ENCODE peak calls at places on chromosomes 1 and 21, in six cellular contexts. F is heart right ventricle, C is epithelial cell of proximal tubule, I is GM20000, S is epithelial cell of esophagus, P is thyroid gland. X is an unnamed sample.

GRCh38 chr1:25219661-25220251 is 12.5 kb downstream of the SYF2 start:
- DNase-seq in P (no peak), C (no peak), S (no peak), I (no peak), F (no peak), X (no peak)

GRCh38 chr1:81170721-81171120 is 630.0 kb upstream of the ADGRL2 start:
- DNase-seq in C (no peak), S (no peak), P (no peak), I (no peak), F (no peak), X (no peak)

GRCh38 chr1:29281531-29281930 is 45.2 kb downstream of the PTPRU start:
- DNase-seq in C (no peak), S (no peak), F (no peak), I (no peak), P (no peak), X (no peak)

GRCh38 chr1:226821719-226822085 is 48.7 kb upstream of the PSEN2 start:
- DNase-seq in F (no peak), P (no peak), I (no peak), C (no peak), S (no peak), X (no peak)

GRCh38 chr1:246213502-246213901 is 293.6 kb downstream of the SMYD3 start:
- DNase-seq in C (no peak), S (no peak), P (no peak), I (no peak), F (no peak), X (no peak)

GRCh38 chr1:154158307-154159125 is 3.6 kb upstream of the NUP210L start:
- DNase-seq in C (no peak), S (no peak), I (peak), F (no peak), P (no peak), X (no peak)

GRCh38 chr21:17512245-17513213 is at the start of gene CXADR:
- DNase-seq in I (peak), C (no peak), P (peak), F (peak), S (peak), X (peak)

GRCh38 chr1:17567582-17567981 is 28.1 kb downstream of the ARHGEF10L start:
- DNase-seq in C (no peak), F (no peak), S (no peak), P (no peak), I (no peak), X (no peak)

GRCh38 chr1:59007820-59008598 is 224.2 kb upstream of the JUN start:
- DNase-seq in P (no peak), I (peak), S (no peak), F (no peak), C (no peak), X (no peak)

GRCh38 chr1:117067528-117068370 is 7.6 kb downstream of the TTF2 start:
- DNase-seq in F (peak), S (peak), P (peak), C (no peak), I (peak), X (no peak)

GRCh38 chr1:201503397-201504176 is 3.3 kb downstream of the CSRP1 start:
- DNase-seq in I (no peak), S (peak), P (peak), C (no peak), F (peak), X (no peak)

GRCh38 chr1:186511761-186512637 is 51.1 kb upstream of the PDC start:
- DNase-seq in C (no peak), P (peak), I (no peak), S (peak), F (no peak), X (no peak)

GRCh38 chr1:157995575-157996169 is 2.2 kb downstream of the KIRREL1 start:
- DNase-seq in S (no peak), C (no peak), I (no peak), P (no peak), F (no peak), X (no peak)

GRCh38 chr21:44477131-44477530 is 21.8 kb downstream of the LRRC3 start:
- DNase-seq in C (no peak), I (no peak), S (no peak), P (no peak), F (no peak), X (no peak)

GRCh38 chr21:31339736-31340135 is 4.3 kb downstream of the TIAM1 start:
- DNase-seq in P (no peak), S (no peak), I (no peak), C (no peak), F (no peak), X (no peak)

GRCh38 chr1:214864896-214865688 is 217.4 kb upstream of the KCNK2 start:
- DNase-seq in C (peak), S (peak), P (no peak), F (no peak), I (no peak), X (no peak)

DNA sequence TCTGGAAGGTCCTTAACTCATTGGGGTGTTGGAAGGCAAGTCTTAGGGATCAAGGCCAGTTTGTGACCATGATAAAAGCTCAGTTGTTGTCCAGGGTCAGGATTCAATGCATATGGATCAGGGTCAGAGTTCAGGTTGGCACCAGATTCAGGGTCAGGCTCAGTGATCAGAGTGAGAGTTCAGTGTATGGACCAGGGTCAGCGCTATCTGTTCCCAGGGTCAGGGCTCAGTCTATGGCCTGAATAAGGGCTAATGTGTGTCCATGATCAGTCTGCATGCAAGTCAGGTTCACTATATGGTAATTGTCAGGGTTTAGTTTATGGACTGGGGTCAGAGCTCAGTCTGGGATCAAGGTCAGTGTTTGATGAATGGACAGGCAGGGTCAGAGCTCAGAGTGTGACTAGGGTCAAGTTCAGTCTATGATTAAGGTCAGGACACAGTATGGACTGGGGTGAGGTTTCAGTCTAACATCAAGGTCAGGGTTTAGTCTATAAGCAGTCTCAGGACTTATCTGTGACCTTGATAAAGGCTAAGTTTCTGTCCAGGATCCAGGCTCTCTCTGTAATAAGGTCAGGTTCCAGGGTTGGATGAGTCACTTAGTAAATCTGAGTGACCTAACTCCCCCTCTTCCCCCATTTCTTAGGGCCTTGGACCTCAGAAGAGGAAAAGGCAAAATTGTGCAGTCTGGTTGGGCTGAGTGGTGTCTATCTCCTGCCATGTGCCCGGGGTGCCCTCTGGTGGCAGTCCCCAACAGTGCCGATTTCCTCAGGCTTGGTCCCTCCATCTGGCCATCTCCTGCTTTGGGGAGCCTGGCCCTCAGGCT is 23.8 kb downstream of the KNCN start:
- DNase-seq in P (peak), F (peak), C (no peak), S (peak), I (peak), X (peak)
- TF ChIP-seq CTCF in P (peak), F (peak), C (peak), S (peak), I (peak), X (peak)

DNA sequence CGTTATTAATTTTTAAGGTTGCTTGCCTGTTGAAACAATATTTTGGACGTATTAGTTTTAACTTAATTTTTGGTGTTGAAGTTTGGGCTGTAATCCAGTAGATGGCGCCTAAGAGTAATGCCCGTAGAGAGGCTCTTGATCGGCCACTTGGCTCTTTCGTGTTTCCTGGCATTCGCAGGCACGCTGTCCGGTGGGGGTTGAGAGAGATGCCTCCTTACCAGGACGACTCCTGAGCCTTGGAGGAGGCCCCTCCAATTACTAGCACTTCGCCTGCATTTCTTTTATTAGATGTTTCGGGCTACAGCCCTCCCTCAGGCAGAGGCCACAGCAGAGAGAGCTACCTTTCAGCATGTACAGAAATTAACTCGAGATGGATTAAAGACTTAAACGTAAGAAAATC is 12.0 kb downstream of the OR2M4 start:
- DNase-seq in S (peak), I (peak), C (peak), F (peak), P (peak), X (no peak)
- TF ChIP-seq CTCF in S (peak), I (peak), C (peak), F (peak), P (no peak), X (peak)

DNA sequence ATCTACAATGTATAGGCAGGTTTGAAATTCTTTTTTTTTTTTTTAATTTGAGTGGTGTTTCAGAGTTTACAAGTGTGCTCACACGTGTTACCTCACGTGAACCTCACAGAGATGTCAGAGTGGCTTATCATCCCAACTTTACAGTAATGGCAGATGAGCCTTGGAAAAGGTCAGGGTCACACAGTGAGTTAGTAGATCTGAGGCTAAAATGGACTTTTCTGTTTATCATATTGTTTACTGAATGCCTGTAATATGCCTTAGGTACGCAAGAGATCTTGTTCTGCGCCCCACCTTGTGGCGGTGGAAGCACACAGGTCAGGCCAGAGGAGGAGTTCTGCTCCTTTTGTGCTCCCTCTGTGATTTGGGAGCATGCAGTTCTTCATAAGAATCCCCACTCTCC is 80.0 kb downstream of the DYRK1A start:
- DNase-seq in C (no peak), P (no peak), S (no peak), F (no peak), I (no peak), X (no peak)
- TF ChIP-seq CTCF in C (peak), P (no peak), S (no peak), F (no peak), I (no peak), X (no peak)

GRCh38 chr1:197521118-197521739 is 253.2 kb downstream of the CRB1 start:
- DNase-seq in P (no peak), I (peak), S (peak), C (no peak), F (no peak), X (no peak)

DNA sequence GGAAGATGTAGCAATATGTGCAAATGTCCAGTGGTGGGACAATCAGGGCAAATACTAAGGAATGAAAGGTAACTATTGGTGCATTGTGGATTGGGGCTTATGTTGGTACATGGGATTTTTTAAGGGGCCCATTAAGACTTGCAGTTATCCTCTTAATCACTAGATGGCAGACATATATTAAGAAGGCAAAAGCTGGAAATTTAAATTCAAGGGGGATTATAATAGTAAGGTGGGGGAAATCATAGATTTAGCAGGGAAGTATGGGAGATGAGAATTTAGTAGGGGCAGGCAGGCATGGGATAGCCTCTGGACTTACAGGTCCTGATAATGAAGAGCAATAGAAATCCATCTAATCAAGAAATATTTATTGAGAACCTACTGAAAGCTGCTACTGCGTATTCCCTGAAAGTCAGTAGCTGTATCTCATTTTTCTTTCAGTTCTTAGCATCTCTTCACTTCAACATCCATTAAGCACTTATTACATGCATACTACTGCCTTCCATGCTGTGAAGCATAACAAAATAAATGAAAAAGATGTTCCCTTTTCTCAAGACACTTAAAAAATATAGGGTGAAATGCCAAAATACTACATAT is 251.8 kb downstream of the CRB1 start:
- DNase-seq in C (no peak), P (no peak), F (no peak), S (peak), I (peak), X (no peak)
- TF ChIP-seq CTCF in C (peak), P (no peak), F (peak), S (peak), I (no peak), X (peak)

GRCh38 chr1:155308493-155309422 is at the start of gene FDPS:
- DNase-seq in C (peak), S (peak), P (peak), F (peak), I (peak), X (peak)
- TF ChIP-seq CTCF in C (no peak), S (no peak), P (peak), F (peak), I (no peak), X (no peak)

GRCh38 chr21:45640888-45641479 is 2.5 kb upstream of the PCBP3 start:
- DNase-seq in S (peak), F (peak), P (no peak), I (no peak), C (no peak), X (no peak)
- TF ChIP-seq CTCF in S (no peak), F (peak), P (no peak), I (no peak), C (no peak), X (no peak)

DNA sequence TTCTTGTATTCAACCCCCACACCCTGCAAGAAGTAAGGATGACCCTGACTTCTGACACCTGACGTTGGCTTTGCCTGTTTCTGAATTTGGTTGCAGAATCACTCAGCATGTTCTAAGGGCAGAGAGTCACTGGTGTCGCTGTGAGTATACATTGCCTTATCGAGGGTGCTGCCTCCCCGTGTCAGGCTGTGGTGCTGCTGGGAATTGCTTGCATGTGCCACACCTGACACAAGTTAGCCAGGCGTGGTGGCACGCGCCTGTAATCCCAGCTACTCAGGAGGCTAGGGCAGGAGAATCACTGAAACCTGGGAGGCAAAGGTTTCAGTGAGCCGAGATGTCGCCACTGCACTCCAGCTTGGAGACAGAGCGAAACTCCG is 45.9 kb downstream of the WDR4 start:
- DNase-seq in F (peak), C (no peak), I (peak), P (no peak), S (peak), X (no peak)
- TF ChIP-seq CTCF in F (no peak), C (peak), I (peak), P (no peak), S (peak), X (no peak)

GRCh38 chr1:30516505-30516858 is 206.9 kb downstream of the MATN1 start:
- DNase-seq in C (no peak), P (no peak), I (no peak), F (no peak), S (no peak), X (no peak)

GRCh38 chr1:30515746-30516504 is 207.5 kb downstream of the MATN1 start:
- DNase-seq in C (no peak), F (no peak), I (no peak), S (no peak), P (no peak), X (no peak)

GRCh38 chr1:30518696-30519095 is 204.7 kb downstream of the MATN1 start:
- DNase-seq in S (no peak), C (no peak), P (no peak), I (no peak), F (no peak), X (no peak)

GRCh38 chr1:30519201-30519763 is 204.1 kb downstream of the MATN1 start:
- DNase-seq in S (no peak), F (no peak), P (no peak), I (no peak), C (no peak), X (no peak)

DNA sequence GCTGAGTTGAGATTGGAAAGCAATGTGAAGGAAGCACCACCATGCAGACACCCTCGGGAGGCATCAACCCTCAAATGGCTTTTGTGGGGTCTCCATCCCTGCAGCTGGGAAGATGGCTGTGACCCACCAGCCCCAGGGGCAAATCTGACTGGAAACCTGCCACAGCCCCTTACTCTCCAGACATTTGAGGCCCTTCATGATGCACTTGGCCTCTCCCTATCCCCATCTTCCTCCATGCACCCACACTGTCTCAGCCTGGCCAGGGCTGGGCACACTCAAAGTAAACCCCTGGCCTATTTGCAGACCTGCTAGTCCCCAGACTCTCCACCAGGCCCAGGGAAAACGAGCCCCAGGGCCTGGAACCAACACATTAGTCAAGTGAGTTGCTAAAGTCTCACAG is 205.2 kb downstream of the MATN1 start:
- DNase-seq in S (no peak), C (no peak), F (no peak), I (no peak), P (no peak), X (no peak)
- TF ChIP-seq CTCF in S (no peak), C (no peak), F (no peak), I (no peak), P (no peak), X (no peak)

DNA sequence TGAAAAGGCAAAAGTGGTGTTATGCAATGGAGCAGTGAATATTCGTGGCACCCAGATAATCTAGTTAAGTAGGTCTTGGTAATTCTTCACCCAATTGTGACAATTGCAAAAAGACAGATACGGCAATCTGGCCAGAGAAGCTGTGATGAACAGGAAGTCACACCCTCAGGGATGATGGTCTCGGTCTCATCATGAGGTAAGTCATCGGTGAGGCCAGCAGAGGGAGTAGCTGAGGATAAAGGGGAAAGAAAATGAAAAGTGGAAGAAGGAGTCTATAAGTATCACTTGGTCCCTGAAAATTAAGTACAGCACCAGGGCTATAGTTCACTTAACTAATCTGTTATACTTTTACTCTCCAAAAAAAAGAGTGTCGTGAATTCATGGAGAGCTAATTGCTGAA is 258.8 kb upstream of the NCAM2 start:
- DNase-seq in S (no peak), F (no peak), C (no peak), I (no peak), P (no peak), X (no peak)
- TF ChIP-seq CTCF in S (no peak), F (no peak), C (no peak), I (no peak), P (no peak), X (no peak)

GRCh38 chr1:206741142-206741701 is 29.4 kb upstream of the IL19 start:
- DNase-seq in P (no peak), F (no peak), S (no peak), I (no peak), C (no peak), X (no peak)

GRCh38 chr1:206737729-206738222 is 32.8 kb upstream of the IL19 start:
- DNase-seq in P (peak), F (no peak), C (no peak), I (no peak), S (no peak), X (no peak)

GRCh38 chr1:206736878-206737728 is 33.5 kb upstream of the IL19 start:
- DNase-seq in I (no peak), P (no peak), S (no peak), C (no peak), F (no peak), X (peak)

GRCh38 chr1:206738370-206739366 is 31.9 kb upstream of the IL19 start:
- DNase-seq in P (no peak), S (peak), I (no peak), F (no peak), C (no peak), X (no peak)

DNA sequence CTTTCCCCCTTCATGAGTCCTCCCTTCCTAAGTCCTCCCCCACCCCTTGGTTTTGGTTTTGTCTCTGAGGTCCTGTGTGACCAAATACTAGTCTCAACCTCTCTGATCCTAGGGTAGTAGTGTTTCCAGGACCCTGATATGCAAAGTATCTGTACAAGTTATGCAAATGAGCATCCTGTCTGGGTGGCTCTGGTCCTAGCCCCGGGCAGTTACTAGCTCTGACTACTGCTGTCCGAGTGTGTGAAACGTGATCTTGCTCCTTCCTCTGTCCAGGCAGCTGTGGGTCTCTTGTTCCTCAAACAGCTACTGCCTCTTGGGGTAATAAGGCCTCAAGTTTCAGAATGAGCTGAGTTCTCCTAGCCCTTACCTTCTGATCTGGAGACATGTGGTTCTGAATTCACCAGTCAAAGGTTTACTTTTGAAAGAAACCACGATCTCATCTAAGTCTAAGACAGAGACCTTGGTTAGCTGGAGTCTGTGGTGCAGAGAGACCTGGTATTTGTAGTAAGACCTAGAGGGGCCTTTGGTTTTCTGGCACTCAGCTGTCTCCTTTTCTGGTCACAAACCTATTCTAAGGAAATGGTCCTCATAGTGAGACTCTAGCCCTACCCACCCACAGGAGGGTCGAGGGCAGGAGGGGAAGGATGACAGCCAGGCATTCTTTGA is 31.0 kb upstream of the IL19 start:
- DNase-seq in I (peak), C (no peak), S (no peak), F (no peak), P (no peak), X (no peak)
- TF ChIP-seq CTCF in I (no peak), C (no peak), S (no peak), F (no peak), P (no peak), X (no peak)

X was measured in natural killer cell.